ENCODE peak calls at places on chromosomes 7 and 10, in nine cellular contexts. T is heart left ventricle; J is prostate gland; F is CD8-positive, alpha-beta T cell; M is ovary; V is HepG2; D is GM10248; X is cardiac muscle cell; H is psoas muscle. W is an unnamed sample.

GRCh38 chr7:1856966-1857441 is 186.9 kb downstream of the ELFN1 start:
- DNase-seq in M (no peak), H (peak; percentile 39), T (peak; percentile 44), J (no peak), V (no peak), F (no peak), X (no peak), D (no peak), W (no peak)

GRCh38 chr7:12929416-12930140 is 242.1 kb downstream of the ARL4A start:
- DNase-seq in J (no peak), V (no peak), F (no peak), X (peak; percentile 71), H (no peak), M (no peak), T (no peak), D (no peak), W (no peak)

GRCh38 chr7:78747568-78747967 is 705.9 kb downstream of the MAGI2 start:
- DNase-seq in F (no peak), M (no peak), H (no peak), T (no peak), D (no peak), V (no peak), X (no peak), J (no peak), W (no peak)

GRCh38 chr10:71920540-71921318 is 43.5 kb upstream of the CHST3 start:
- DNase-seq in J (no peak), X (peak; percentile 45), M (no peak), D (no peak), H (no peak), T (no peak), V (no peak), F (no peak), W (no peak)

GRCh38 chr10:113605207-113605606 is 52.4 kb downstream of the HABP2 start:
- DNase-seq in M (no peak), V (no peak), X (no peak), J (no peak), D (no peak), T (no peak), F (no peak), H (no peak), W (no peak)

GRCh38 chr7:119377-120163 is 72.8 kb upstream of the FAM20C start:
- DNase-seq in F (no peak), J (no peak), D (no peak), H (no peak), M (peak; percentile 17), V (no peak), T (peak; percentile 77), X (no peak), W (no peak)

GRCh38 chr7:137937202-137937560 is 64.7 kb downstream of the CREB3L2 start:
- DNase-seq in F (no peak), T (no peak), J (no peak), V (no peak), H (peak; percentile 63), D (no peak), X (no peak), M (no peak), W (no peak)

GRCh38 chr7:23654508-23654907 is 25.5 kb upstream of the FAM221A start:
- DNase-seq in H (no peak), F (no peak), J (peak; percentile 23), X (peak; percentile 40), M (no peak), D (no peak), V (peak; percentile 15), T (no peak), W (peak; percentile 24)

GRCh38 chr10:97659589-97659988 is 19.1 kb downstream of the PI4K2A start:
- DNase-seq in V (no peak), X (peak; percentile 81), M (no peak), F (no peak), D (no peak), T (no peak), J (no peak), H (no peak), W (no peak)

GRCh38 chr7:42055171-42055570 is 181.8 kb downstream of the GLI3 start:
- DNase-seq in H (no peak), T (no peak), M (no peak), V (no peak), X (no peak), J (no peak), D (no peak), F (no peak), W (no peak)

GRCh38 chr10:60430017-60430416 is 40.3 kb upstream of the ANK3 start:
- DNase-seq in M (no peak), T (no peak), V (no peak), X (peak; percentile 77), H (no peak), F (no peak), D (no peak), J (peak; percentile 23), W (no peak)

GRCh38 chr7:147813316-147813715 is 777.2 kb upstream of the C7orf33 start:
- DNase-seq in H (no peak), M (no peak), J (no peak), F (no peak), T (no peak), V (no peak), D (no peak), X (no peak), W (no peak)

GRCh38 chr10:13795653-13796555 is 209.1 kb downstream of the PRPF18 start:
- DNase-seq in F (no peak), V (no peak), H (no peak), J (no peak), D (no peak), X (no peak), T (no peak), M (no peak), W (peak; percentile 34)

GRCh38 chr7:22723642-22724041 is 3.4 kb upstream of the IL6 start:
- DNase-seq in M (no peak), D (no peak), X (peak; percentile 70), V (no peak), H (peak; percentile 58), J (no peak), T (no peak), F (no peak), W (no peak)

DNA sequence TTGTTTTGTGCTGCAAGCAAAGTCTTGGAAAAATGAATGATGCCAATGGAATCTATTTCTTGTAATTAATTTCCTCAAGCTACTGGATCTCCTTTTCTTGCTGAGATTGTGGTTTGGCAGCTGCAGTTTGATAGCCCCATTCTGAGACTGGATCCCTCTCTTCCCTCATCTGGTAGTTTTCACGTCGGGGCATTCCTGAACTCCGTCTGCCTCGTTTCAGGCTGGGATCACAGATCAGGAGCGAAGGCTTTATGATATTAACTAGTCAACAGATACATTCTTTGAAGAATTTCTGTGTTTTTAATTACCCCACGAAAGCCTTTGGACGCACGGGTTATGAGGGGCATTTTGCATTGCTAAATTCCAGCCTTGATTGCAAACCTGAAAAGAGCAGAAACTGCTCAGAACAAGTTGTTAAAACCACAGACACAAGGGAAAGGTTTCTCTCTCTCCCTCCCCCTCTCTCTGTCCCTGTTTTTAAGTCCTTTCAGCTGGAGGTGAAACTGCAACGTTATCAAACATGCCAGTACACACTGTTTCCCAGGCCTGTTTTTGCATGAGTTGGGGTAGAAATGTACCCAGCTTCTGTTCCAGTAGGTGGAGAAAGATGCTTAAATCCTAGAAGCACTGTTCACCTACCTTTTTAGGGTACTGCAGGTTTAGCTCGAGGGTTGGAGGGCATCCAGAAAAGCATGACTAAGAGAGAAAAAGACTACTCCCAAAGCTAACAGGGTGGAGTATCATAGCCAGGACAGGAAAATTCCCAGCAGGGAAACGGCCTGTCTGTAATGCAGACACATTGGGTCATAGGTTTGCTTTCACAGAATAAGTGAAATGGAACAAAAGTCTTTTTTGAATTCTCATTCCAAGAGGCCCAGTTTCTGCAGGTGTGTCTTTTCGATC is 124.3 kb downstream of the CUX1 start:
- DNase-seq in D (no peak), T (no peak), H (no peak), F (no peak), X (peak; percentile 70), M (peak; percentile 72), J (peak; percentile 85), V (no peak), W (peak; percentile 28)
- TF ChIP-seq CTCF in D (no peak), T (no peak), H (no peak), F (no peak), X (no peak), M (no peak), J (no peak), V (no peak), W (no peak)

GRCh38 chr7:81446212-81446611 is 323.6 kb downstream of the HGF start:
- DNase-seq in X (no peak), J (no peak), T (no peak), V (no peak), D (no peak), H (no peak), M (no peak), F (no peak), W (no peak)

GRCh38 chr7:81449105-81449504 is 320.7 kb downstream of the HGF start:
- DNase-seq in T (no peak), F (no peak), J (no peak), V (no peak), M (no peak), H (no peak), D (no peak), X (no peak), W (no peak)

GRCh38 chr7:81445462-81445861 is 324.4 kb downstream of the HGF start:
- DNase-seq in J (no peak), F (no peak), T (no peak), M (no peak), X (no peak), V (no peak), D (no peak), H (no peak), W (no peak)

GRCh38 chr7:81441750-81442149 is 328.1 kb downstream of the HGF start:
- DNase-seq in V (no peak), H (no peak), J (no peak), X (no peak), M (no peak), D (no peak), T (no peak), F (no peak), W (no peak)

GRCh38 chr7:81447351-81447952 is 322.4 kb downstream of the HGF start:
- DNase-seq in X (peak; percentile 77), V (peak; percentile 27), D (no peak), H (no peak), J (peak; percentile 38), F (no peak), M (no peak), T (no peak), W (peak; percentile 11)
- TF ChIP-seq CTCF in X (peak; percentile 53), V (peak; percentile 56), D (peak; percentile 6), H (peak; percentile 19), J (peak; percentile 59), F (no peak), M (peak; percentile 26), T (peak; percentile 27), W (no peak)

DNA sequence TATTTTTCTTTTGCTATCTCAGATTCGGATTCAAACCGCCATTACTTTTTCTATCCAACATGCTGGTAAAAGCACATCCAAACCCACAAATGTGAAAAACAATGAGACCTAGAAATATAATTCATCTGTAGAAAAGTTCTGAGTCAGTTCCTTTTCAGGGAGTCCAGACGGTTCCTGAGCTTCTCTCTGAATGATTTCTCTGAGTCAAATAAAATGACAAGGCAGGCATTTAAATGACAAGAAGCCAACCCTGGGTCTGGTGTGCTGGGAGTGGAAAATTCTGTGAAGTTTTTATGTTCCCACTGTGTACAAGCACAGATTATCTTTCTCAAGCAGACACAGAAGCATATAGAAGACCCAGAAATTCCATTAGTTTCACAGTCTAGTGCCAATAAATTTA is 96.3 kb upstream of the ANKRD1 start:
- DNase-seq in X (no peak), T (no peak), H (no peak), M (no peak), V (no peak), F (no peak), D (no peak), J (no peak), W (peak; percentile 35)
- TF ChIP-seq CTCF in X (no peak), T (no peak), H (no peak), M (no peak), V (no peak), F (no peak), D (no peak), J (no peak), W (no peak)

GRCh38 chr7:36149694-36150452 is 3.2 kb upstream of the EEPD1 start:
- DNase-seq in H (no peak), T (no peak), D (no peak), X (no peak), F (no peak), M (no peak), V (no peak), J (no peak), W (no peak)
- TF ChIP-seq CTCF in H (no peak), T (no peak), D (no peak), X (no peak), F (no peak), M (no peak), V (no peak), J (no peak), W (no peak)

W was measured in GM12865.